ENCODE peak calls at places on chromosome 13, in seven cellular contexts. V, O, L, B, T, I and C are unnamed samples.
A peak's percentile ranks its signal among the peaks of the same experiment; 100 is the strongest.

GRCh38 chr13:104014803-104015645 is 948.8 kb upstream of the SLC10A2 start:
- DNase-seq in V (no peak), O (no peak), L (peak; percentile 24), B (no peak), T (no peak), I (no peak), C (no peak)

GRCh38 chr13:37868691-37869505 is 674 bp downstream of the TRPC4 start:
- DNase-seq in V (no peak), O (peak; percentile 8), L (no peak), B (no peak), T (no peak), I (no peak), C (no peak)

GRCh38 chr13:23796546-23796945 is 92.7 kb downstream of the MIPEP start:
- DNase-seq in V (no peak), O (no peak), L (no peak), B (no peak), T (no peak), I (no peak), C (no peak)

GRCh38 chr13:27005556-27005955 is 166.1 kb downstream of the USP12 start:
- DNase-seq in V (no peak), O (no peak), L (no peak), B (no peak), T (no peak), I (no peak), C (no peak)

GRCh38 chr13:48945626-48946025 is 30.1 kb upstream of the FNDC3A start:
- DNase-seq in V (no peak), O (no peak), L (no peak), B (no peak), T (no peak), I (no peak), C (no peak)

GRCh38 chr13:38767506-38768265 is 80.8 kb downstream of the FREM2 start:
- DNase-seq in V (no peak), O (peak; percentile 77), L (peak; percentile 31), B (no peak), T (no peak), I (no peak), C (no peak)

GRCh38 chr13:43229506-43229905 is 206.1 kb downstream of the DNAJC15 start:
- DNase-seq in V (no peak), O (no peak), L (no peak), B (no peak), T (no peak), I (no peak), C (no peak)

GRCh38 chr13:73069206-73069815 is 10.5 kb downstream of the KLF5 start:
- DNase-seq in V (no peak), O (no peak), L (no peak), B (no peak), T (no peak), I (no peak), C (no peak)

GRCh38 chr13:40247845-40248244 is 418.6 kb downstream of the FOXO1 start:
- DNase-seq in V (no peak), O (no peak), L (peak; percentile 51), B (no peak), T (no peak), I (no peak), C (no peak)

GRCh38 chr13:61188057-61188456 is 227.6 kb downstream of the PCDH20 start:
- DNase-seq in V (no peak), O (no peak), L (no peak), B (no peak), T (no peak), I (no peak), C (no peak)

GRCh38 chr13:37539176-37539575 is 59.4 kb downstream of the POSTN start:
- DNase-seq in V (no peak), O (no peak), L (no peak), B (no peak), T (no peak), I (no peak), C (no peak)

GRCh38 chr13:100483836-100484381 is 104.7 kb downstream of the GGACT start:
- DNase-seq in V (no peak), O (peak; percentile 34), L (no peak), B (no peak), T (no peak), I (no peak), C (no peak)

GRCh38 chr13:93775027-93775426 is 548.4 kb downstream of the GPC6 start:
- DNase-seq in V (no peak), O (no peak), L (no peak), B (no peak), T (no peak), I (no peak), C (no peak)
- H3K27ac ChIP-seq in V (no peak overlapping the region), O (no peak overlapping the region), L (no peak overlapping the region), B (no peak overlapping the region), T (no peak overlapping the region), I (no peak overlapping the region), C (no peak overlapping the region)

GRCh38 chr13:46596501-46596900 is 43.5 kb downstream of the LRCH1 start:
- DNase-seq in V (no peak), O (no peak), L (peak; percentile 29), B (no peak), T (no peak), I (no peak), C (no peak)

GRCh38 chr13:46595918-46596315 is 42.9 kb downstream of the LRCH1 start:
- DNase-seq in V (no peak), O (no peak), L (no peak), B (no peak), T (no peak), I (no peak), C (no peak)

GRCh38 chr13:46600943-46601311 is 48.0 kb downstream of the LRCH1 start:
- DNase-seq in V (no peak), O (no peak), L (no peak), B (no peak), T (no peak), I (no peak), C (no peak)

GRCh38 chr13:46598140-46598819 is 45.3 kb downstream of the LRCH1 start:
- DNase-seq in V (no peak), O (no peak), L (no peak), B (no peak), T (no peak), I (no peak), C (no peak)

GRCh38 chr13:46598820-46599180 is 45.8 kb downstream of the LRCH1 start:
- DNase-seq in V (no peak), O (no peak), L (no peak), B (no peak), T (no peak), I (no peak), C (no peak)
- H3K27ac ChIP-seq in V (no peak overlapping the region), O (no peak overlapping the region), L (no peak overlapping the region), B (no peak overlapping the region), T (no peak overlapping the region), I (no peak overlapping the region), C (peak overlapping the region; percentile 20)

DNA sequence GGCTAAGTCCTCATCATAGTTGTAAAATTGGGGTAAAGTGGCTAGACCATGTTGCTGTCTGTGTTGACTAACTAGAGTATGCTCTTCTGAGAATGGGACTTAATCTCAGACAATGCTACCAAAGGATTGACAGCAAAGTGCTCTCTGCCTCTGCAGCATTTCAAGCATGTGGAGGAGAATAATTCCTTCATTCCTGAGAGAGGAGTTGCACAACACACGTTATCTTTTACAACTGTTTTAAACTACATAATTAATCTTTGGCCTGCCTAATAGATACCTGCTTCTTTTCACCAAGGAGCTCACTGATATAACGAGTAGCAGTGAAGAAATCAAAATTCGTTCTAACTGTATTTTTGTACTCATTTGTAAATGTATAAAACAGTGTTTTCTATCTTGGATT is 2172.2 kb downstream of the PCDH9 start:
- DNase-seq in V (no peak), O (no peak), L (no peak), B (no peak), T (no peak), I (no peak), C (no peak)
- H3K27ac ChIP-seq in V (no peak overlapping the region), O (no peak overlapping the region), L (no peak overlapping the region), B (no peak overlapping the region), T (no peak overlapping the region), I (no peak overlapping the region), C (no peak overlapping the region)

GRCh38 chr13:29924951-29925350 is 74.5 kb upstream of the UBL3 start:
- DNase-seq in V (peak; percentile 39), O (no peak), L (no peak), B (no peak), T (no peak), I (no peak), C (no peak)
- H3K27ac ChIP-seq in V (peak overlapping the region; percentile 94), O (no peak overlapping the region), L (peak overlapping the region; percentile 22), B (no peak overlapping the region), T (no peak overlapping the region), I (peak overlapping the region; percentile 93), C (peak overlapping the region; percentile 85)

GRCh38 chr13:41645313-41645712 is 188.0 kb downstream of the RGCC start:
- DNase-seq in V (peak; percentile 39), O (no peak), L (peak; percentile 60), B (no peak), T (peak; percentile 24), I (no peak), C (no peak)
- H3K27ac ChIP-seq in V (no peak overlapping the region), O (no peak overlapping the region), L (peak overlapping the region; percentile 53), B (no peak overlapping the region), T (no peak overlapping the region), I (peak overlapping the region; percentile 70), C (peak overlapping the region; percentile 39)

GRCh38 chr13:78383899-78384298 is 219.5 kb downstream of the POU4F1 start:
- DNase-seq in V (no peak), O (no peak), L (no peak), B (no peak), T (no peak), I (no peak), C (no peak)
- H3K27ac ChIP-seq in V (no peak overlapping the region), O (no peak overlapping the region), L (no peak overlapping the region), B (no peak overlapping the region), T (no peak overlapping the region), I (no peak overlapping the region), C (no peak overlapping the region)

GRCh38 chr13:80305737-80306136 is 35.2 kb downstream of the SPRY2 start:
- DNase-seq in V (no peak), O (no peak), L (no peak), B (no peak), T (no peak), I (no peak), C (no peak)
- H3K27ac ChIP-seq in V (no peak overlapping the region), O (no peak overlapping the region), L (no peak overlapping the region), B (no peak overlapping the region), T (no peak overlapping the region), I (no peak overlapping the region), C (no peak overlapping the region)